ENCODE peak calls at places on chromosomes 2 and 18, in five cellular contexts. One of them, this sample, is unnamed.

GRCh38 chr2:54558188-54558975 is 102.3 kb downstream of the SPTBN1 start:
- DNase-seq in lung: peak
- DNase-seq in astrocyte: peak
- DNase-seq in CD8-positive, alpha-beta T cell: peak
- DNase-seq in neural progenitor cell: peak
- DNase-seq in this sample: peak

GRCh38 chr18:3889803-3890202 is 439.8 kb downstream of the TGIF1 start:
- DNase-seq in CD8-positive, alpha-beta T cell: no peak
- DNase-seq in neural progenitor cell: no peak
- DNase-seq in lung: no peak
- DNase-seq in astrocyte: peak
- DNase-seq in this sample: peak

GRCh38 chr2:32647180-32647651 is 19.4 kb downstream of the TTC27 start:
- DNase-seq in neural progenitor cell: no peak
- DNase-seq in astrocyte: peak
- DNase-seq in lung: no peak
- DNase-seq in CD8-positive, alpha-beta T cell: no peak
- DNase-seq in this sample: no peak

GRCh38 chr2:200738590-200738989 is 73.1 kb upstream of the BZW1 start:
- DNase-seq in lung: no peak
- DNase-seq in astrocyte: no peak
- DNase-seq in CD8-positive, alpha-beta T cell: no peak
- DNase-seq in neural progenitor cell: no peak
- DNase-seq in this sample: no peak

GRCh38 chr2:27572998-27573429 is 9.8 kb upstream of the ZNF512 start:
- DNase-seq in astrocyte: no peak
- DNase-seq in CD8-positive, alpha-beta T cell: no peak
- DNase-seq in neural progenitor cell: no peak
- DNase-seq in lung: no peak
- DNase-seq in this sample: no peak

GRCh38 chr18:29531746-29532145 is 1354.8 kb upstream of the CDH2 start:
- DNase-seq in lung: no peak
- DNase-seq in neural progenitor cell: no peak
- DNase-seq in astrocyte: peak
- DNase-seq in CD8-positive, alpha-beta T cell: no peak
- DNase-seq in this sample: peak

GRCh38 chr2:1153959-1154358 is 203.3 kb downstream of the SNTG2 start:
- DNase-seq in lung: no peak
- DNase-seq in astrocyte: no peak
- DNase-seq in CD8-positive, alpha-beta T cell: no peak
- DNase-seq in neural progenitor cell: no peak
- DNase-seq in this sample: no peak

GRCh38 chr2:11496311-11496710 is 30.4 kb upstream of the E2F6 start:
- DNase-seq in CD8-positive, alpha-beta T cell: no peak
- DNase-seq in astrocyte: no peak
- DNase-seq in neural progenitor cell: no peak
- DNase-seq in lung: no peak
- DNase-seq in this sample: no peak

GRCh38 chr2:140695163-140695562 is 1435.7 kb downstream of the LRP1B start:
- DNase-seq in CD8-positive, alpha-beta T cell: no peak
- DNase-seq in astrocyte: no peak
- DNase-seq in neural progenitor cell: peak
- DNase-seq in lung: no peak
- DNase-seq in this sample: peak

GRCh38 chr2:132757676-132758075 is 87.7 kb upstream of the LYPD1 start:
- DNase-seq in astrocyte: peak
- DNase-seq in lung: no peak
- DNase-seq in neural progenitor cell: no peak
- DNase-seq in CD8-positive, alpha-beta T cell: no peak
- DNase-seq in this sample: peak

GRCh38 chr2:64186698-64187605 is 42.7 kb upstream of the PELI1 start:
- DNase-seq in astrocyte: no peak
- DNase-seq in neural progenitor cell: no peak
- DNase-seq in lung: no peak
- DNase-seq in CD8-positive, alpha-beta T cell: no peak
- DNase-seq in this sample: no peak

GRCh38 chr2:1817256-1818127 is 73.2 kb upstream of the PXDN start:
- DNase-seq in lung: peak
- DNase-seq in astrocyte: peak
- DNase-seq in CD8-positive, alpha-beta T cell: peak
- DNase-seq in neural progenitor cell: peak
- DNase-seq in this sample: peak

GRCh38 chr2:60442608-60443007 is 110.8 kb downstream of the BCL11A start:
- DNase-seq in CD8-positive, alpha-beta T cell: no peak
- DNase-seq in neural progenitor cell: no peak
- DNase-seq in lung: no peak
- DNase-seq in astrocyte: no peak
- DNase-seq in this sample: peak

DNA sequence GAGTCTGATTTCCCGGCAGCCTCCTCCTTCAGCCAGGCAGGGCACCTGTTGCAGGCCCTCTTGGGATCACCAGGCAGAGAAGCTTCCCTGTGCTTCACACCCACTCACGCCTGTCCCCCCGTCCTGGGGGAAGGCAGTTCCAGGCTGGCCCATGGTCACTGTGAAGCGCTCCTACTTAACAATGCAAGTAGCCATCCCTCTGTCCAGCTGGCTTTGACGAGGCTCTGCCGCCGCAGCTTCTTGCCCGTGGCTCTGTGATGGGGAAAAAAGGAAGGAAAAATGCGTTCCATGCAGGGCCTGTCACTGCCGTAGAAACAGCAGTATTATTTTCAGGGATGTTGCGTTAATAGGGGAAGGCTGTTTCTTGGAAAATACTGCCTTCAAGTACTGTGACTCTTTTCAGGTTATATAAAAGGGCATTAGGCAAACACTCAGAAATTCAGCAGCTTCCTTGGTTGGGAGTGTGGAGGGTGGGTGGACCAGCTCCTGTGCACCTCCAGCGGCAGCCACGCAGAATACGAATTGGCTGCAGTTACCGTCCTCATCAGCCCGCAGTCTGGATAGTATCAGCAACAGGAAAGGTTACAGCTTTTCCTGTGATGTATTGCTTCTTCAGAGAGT is 232.3 kb downstream of the KLHL29 start:
- DNase-seq in neural progenitor cell: no peak
- DNase-seq in lung: peak
- DNase-seq in CD8-positive, alpha-beta T cell: no peak
- DNase-seq in astrocyte: peak
- DNase-seq in this sample: no peak
- H3K4me3 ChIP-seq in neural progenitor cell: no peak
- H3K4me3 ChIP-seq in lung: no peak
- H3K4me3 ChIP-seq in CD8-positive, alpha-beta T cell: no peak
- H3K4me3 ChIP-seq in astrocyte: no peak
- H3K4me3 ChIP-seq in this sample: no peak

GRCh38 chr2:100921685-100922161 is 80.4 kb upstream of the RPL31 start:
- DNase-seq in lung: no peak
- DNase-seq in astrocyte: peak
- DNase-seq in neural progenitor cell: no peak
- DNase-seq in CD8-positive, alpha-beta T cell: no peak
- DNase-seq in this sample: no peak

GRCh38 chr2:100924520-100925451 is 77.3 kb upstream of the RPL31 start:
- DNase-seq in lung: no peak
- DNase-seq in CD8-positive, alpha-beta T cell: no peak
- DNase-seq in neural progenitor cell: peak
- DNase-seq in astrocyte: peak
- DNase-seq in this sample: no peak

GRCh38 chr2:100924122-100924519 is 78.0 kb upstream of the RPL31 start:
- DNase-seq in neural progenitor cell: no peak
- DNase-seq in lung: no peak
- DNase-seq in astrocyte: peak
- DNase-seq in CD8-positive, alpha-beta T cell: no peak
- DNase-seq in this sample: no peak

GRCh38 chr2:100923461-100924020 is 78.5 kb upstream of the RPL31 start:
- DNase-seq in neural progenitor cell: no peak
- DNase-seq in CD8-positive, alpha-beta T cell: no peak
- DNase-seq in lung: no peak
- DNase-seq in astrocyte: no peak
- DNase-seq in this sample: no peak

DNA sequence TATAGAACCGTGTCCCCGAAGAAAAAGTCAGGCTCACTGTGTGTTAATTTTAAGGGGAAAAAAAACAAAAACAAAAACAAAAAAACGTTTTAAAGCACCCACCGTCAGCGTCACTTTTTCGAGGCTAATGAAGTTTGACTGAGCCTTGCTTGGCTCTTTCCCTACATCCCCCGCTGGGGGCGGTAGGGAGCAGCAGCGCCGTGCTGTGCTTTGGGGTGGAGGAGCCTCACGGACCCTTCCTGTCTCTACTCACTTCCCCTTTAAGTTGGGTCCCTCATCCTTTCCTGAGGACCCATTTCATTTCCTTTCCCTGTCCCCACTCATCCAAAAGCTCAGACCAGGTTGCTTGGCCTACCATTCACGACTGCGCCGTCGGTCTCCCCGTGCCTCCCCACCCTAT is 82.8 kb upstream of the RPL31 start:
- DNase-seq in lung: no peak
- DNase-seq in astrocyte: no peak
- DNase-seq in neural progenitor cell: peak
- DNase-seq in CD8-positive, alpha-beta T cell: no peak
- DNase-seq in this sample: no peak
- TF ChIP-seq CTCF in lung: no peak
- TF ChIP-seq CTCF in astrocyte: peak
- TF ChIP-seq CTCF in neural progenitor cell: peak
- TF ChIP-seq CTCF in CD8-positive, alpha-beta T cell: peak
- TF ChIP-seq CTCF in this sample: peak

GRCh38 chr2:234251326-234252271 is 201.1 kb downstream of the SPP2 start:
- DNase-seq in neural progenitor cell: no peak
- DNase-seq in lung: peak
- DNase-seq in CD8-positive, alpha-beta T cell: no peak
- DNase-seq in astrocyte: peak
- DNase-seq in this sample: peak

GRCh38 chr2:234249006-234249405 is 198.5 kb downstream of the SPP2 start:
- DNase-seq in astrocyte: no peak
- DNase-seq in CD8-positive, alpha-beta T cell: no peak
- DNase-seq in neural progenitor cell: no peak
- DNase-seq in lung: no peak
- DNase-seq in this sample: no peak

GRCh38 chr2:234252766-234253165 is 202.3 kb downstream of the SPP2 start:
- DNase-seq in CD8-positive, alpha-beta T cell: no peak
- DNase-seq in lung: no peak
- DNase-seq in astrocyte: no peak
- DNase-seq in neural progenitor cell: no peak
- DNase-seq in this sample: no peak

GRCh38 chr2:234247453-234248180 is 197.1 kb downstream of the SPP2 start:
- DNase-seq in CD8-positive, alpha-beta T cell: no peak
- DNase-seq in neural progenitor cell: no peak
- DNase-seq in lung: no peak
- DNase-seq in astrocyte: no peak
- DNase-seq in this sample: no peak

DNA sequence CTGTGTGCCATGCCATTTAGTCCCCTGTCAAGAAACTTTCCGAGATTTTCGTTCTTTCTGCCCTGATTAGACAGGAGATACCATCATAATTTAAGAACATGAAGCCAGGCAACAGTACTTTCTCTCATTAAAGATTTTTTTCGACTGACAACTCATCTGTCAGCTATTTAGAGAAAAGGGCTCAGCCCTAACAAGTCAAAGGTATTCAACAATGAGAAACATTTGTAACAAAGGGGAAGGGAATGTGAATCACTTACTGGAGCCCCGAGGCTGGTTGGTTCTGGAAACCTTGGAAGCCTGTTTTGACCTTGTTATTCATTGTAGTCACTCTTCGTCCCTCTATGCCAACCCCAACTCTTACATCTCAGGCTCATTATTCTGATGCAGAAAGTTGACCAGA is 199.4 kb downstream of the SPP2 start:
- DNase-seq in astrocyte: peak
- DNase-seq in lung: no peak
- DNase-seq in neural progenitor cell: peak
- DNase-seq in CD8-positive, alpha-beta T cell: no peak
- DNase-seq in this sample: peak
- H3K27ac ChIP-seq in astrocyte: peak
- H3K27ac ChIP-seq in lung: no peak
- H3K27ac ChIP-seq in neural progenitor cell: no peak
- H3K27ac ChIP-seq in CD8-positive, alpha-beta T cell: no peak
- H3K27ac ChIP-seq in this sample: peak

GRCh38 chr2:130337735-130338325 is 4.9 kb upstream of the IMP4 start:
- DNase-seq in astrocyte: peak
- DNase-seq in lung: no peak
- DNase-seq in CD8-positive, alpha-beta T cell: no peak
- DNase-seq in neural progenitor cell: no peak
- DNase-seq in this sample: peak
- H3K4me3 ChIP-seq in astrocyte: peak
- H3K4me3 ChIP-seq in lung: no peak
- H3K4me3 ChIP-seq in CD8-positive, alpha-beta T cell: no peak
- H3K4me3 ChIP-seq in neural progenitor cell: peak
- H3K4me3 ChIP-seq in this sample: no peak

DNA sequence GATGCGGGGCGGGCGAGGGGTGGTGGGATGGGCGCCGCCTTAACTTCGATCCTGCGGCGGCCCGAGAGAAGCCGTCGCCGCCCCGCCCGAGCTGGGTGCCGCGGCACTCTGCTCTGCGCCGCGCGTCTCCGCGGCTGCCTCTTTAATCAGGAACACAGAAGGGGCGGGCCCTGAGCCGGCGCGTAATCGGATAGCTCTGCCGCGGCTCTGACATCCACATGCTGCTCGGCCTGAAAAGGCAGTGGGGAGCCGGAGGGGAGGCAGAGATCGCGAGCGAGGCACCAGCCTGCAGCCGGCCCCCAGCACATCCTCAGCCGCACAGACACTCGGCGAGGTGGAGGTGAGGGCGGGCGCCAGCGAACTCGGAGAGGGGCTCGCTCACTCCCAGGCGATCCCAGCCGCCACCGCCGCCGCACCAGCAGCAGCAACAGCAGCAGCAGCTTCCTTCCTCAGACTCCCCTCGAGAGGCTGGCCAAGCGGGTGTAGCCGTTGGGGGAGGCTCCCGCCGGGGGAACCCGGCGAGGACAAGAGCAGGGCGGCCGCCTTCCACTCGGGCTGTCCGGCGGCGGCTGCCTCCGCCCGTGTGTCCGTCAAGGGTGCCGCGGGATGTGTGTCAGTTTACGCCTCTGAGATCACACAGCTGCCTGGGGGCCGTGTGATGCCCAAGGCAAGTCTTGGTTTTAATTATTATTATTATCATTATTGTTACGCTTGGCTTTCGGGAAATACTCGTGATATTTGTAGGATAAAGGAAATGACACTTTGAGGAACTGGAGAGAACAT is at the start of gene NRP2:
- DNase-seq in astrocyte: peak
- DNase-seq in neural progenitor cell: peak
- DNase-seq in lung: peak
- DNase-seq in CD8-positive, alpha-beta T cell: no peak
- DNase-seq in this sample: peak
- TF ChIP-seq CTCF in astrocyte: no peak
- TF ChIP-seq CTCF in neural progenitor cell: no peak
- TF ChIP-seq CTCF in lung: no peak
- TF ChIP-seq CTCF in CD8-positive, alpha-beta T cell: no peak
- TF ChIP-seq CTCF in this sample: no peak